ENCODE peak calls at places on chromosomes 5 and 9, in five cellular contexts. C is smooth muscle cell of the brain vasculature, U is epithelial cell of proximal tubule, J is endothelial cell of umbilical vein, G is Right ventricle myocardium superior. I is an unnamed sample.

GRCh38 chr5:115586525-115587146 is 15.6 kb downstream of the TICAM2 start:
- DNase-seq in J (peak), C (no peak), G (no peak), U (no peak), I (peak)

GRCh38 chr9:81512641-81513040 is 176.7 kb downstream of the TLE1 start:
- DNase-seq in J (no peak), U (no peak), G (no peak), C (no peak), I (no peak)

GRCh38 chr5:142816577-142816976 is 46.4 kb downstream of the ARHGAP26 start:
- DNase-seq in U (no peak), J (peak), C (no peak), G (peak), I (peak)

GRCh38 chr5:102627311-102627710 is 127.8 kb upstream of the PAM start:
- DNase-seq in G (no peak), U (no peak), C (no peak), J (peak), I (no peak)

GRCh38 chr5:73256462-73257260 is 83.7 kb downstream of the TMEM174 start:
- DNase-seq in G (no peak), J (no peak), C (no peak), U (no peak), I (no peak)

GRCh38 chr5:94375801-94376200 is 242.6 kb downstream of the KIAA0825 start:
- DNase-seq in U (no peak), C (no peak), J (peak), G (no peak), I (no peak)

GRCh38 chr5:93385665-93386064 is 195.4 kb downstream of the NR2F1-AS1 start:
- DNase-seq in U (no peak), G (no peak), C (no peak), J (no peak), I (no peak)

GRCh38 chr5:37816331-37816730 is 23.5 kb downstream of the GDNF start:
- DNase-seq in J (no peak), C (no peak), U (no peak), G (no peak), I (no peak)

GRCh38 chr5:54753034-54753433 is 232.4 kb downstream of the ESM1 start:
- DNase-seq in U (no peak), J (no peak), C (no peak), G (no peak), I (no peak)

GRCh38 chr9:73143606-73144328 is 7.9 kb upstream of the ANXA1 start:
- DNase-seq in C (no peak), J (peak), G (no peak), U (no peak), I (no peak)

GRCh38 chr9:117276444-117276843 is 138.4 kb downstream of the ASTN2 start:
- DNase-seq in J (no peak), G (no peak), C (no peak), U (no peak), I (no peak)

GRCh38 chr9:93536874-93537273 is 39.5 kb upstream of the PHF2 start:
- DNase-seq in J (no peak), C (no peak), U (no peak), G (no peak), I (no peak)

GRCh38 chr5:77356740-77357139 is 135.4 kb downstream of the WDR41 start:
- DNase-seq in U (peak), G (no peak), J (no peak), C (no peak), I (no peak)

GRCh38 chr9:21252727-21253547 is 13.1 kb upstream of the IFNA14 start:
- DNase-seq in G (peak), J (peak), U (no peak), C (no peak), I (no peak)

GRCh38 chr9:129312251-129312650 is 134.2 kb upstream of the IER5L start:
- DNase-seq in J (no peak), U (no peak), G (no peak), C (no peak), I (no peak)

GRCh38 chr5:176540476-176540899 is 3.3 kb upstream of the RNF44 start:
- DNase-seq in U (no peak), J (no peak), C (no peak), G (no peak), I (no peak)

GRCh38 chr9:83449166-83449565 is 89.0 kb downstream of the FRMD3 start:
- DNase-seq in J (no peak), U (no peak), C (no peak), G (no peak), I (no peak)

GRCh38 chr9:3954950-3955670 is 344.8 kb downstream of the GLIS3 start:
- DNase-seq in G (no peak), J (no peak), U (no peak), C (no peak), I (no peak)

GRCh38 chr9:90773593-90773992 is 28.0 kb upstream of the SYK start:
- DNase-seq in G (no peak), C (no peak), U (no peak), J (no peak), I (no peak)

GRCh38 chr9:127761491-127761904 is 17.0 kb downstream of the SH2D3C start:
- DNase-seq in J (no peak), G (no peak), U (no peak), C (no peak), I (no peak)

GRCh38 chr9:113210815-113211214 is 10.3 kb downstream of the FKBP15 start:
- DNase-seq in U (no peak), J (no peak), C (no peak), G (no peak), I (no peak)

GRCh38 chr9:126126012-126126411 is 200.6 kb upstream of the MVB12B start:
- DNase-seq in C (no peak), G (no peak), U (no peak), J (no peak), I (no peak)

GRCh38 chr9:134403682-134404301 is 77.5 kb downstream of the RXRA start:
- DNase-seq in J (peak), C (no peak), G (peak), U (no peak), I (peak)

GRCh38 chr5:42634575-42634974 is 122.0 kb upstream of the CCDC152 start:
- DNase-seq in C (no peak), J (no peak), U (no peak), G (no peak), I (no peak)

GRCh38 chr9:135906291-135907005 is 898 bp downstream of the CAMSAP1 start:
- DNase-seq in U (peak), G (no peak), C (no peak), J (peak), I (no peak)

GRCh38 chr5:155983954-155984353 is 343.0 kb upstream of the SGCD start:
- DNase-seq in C (no peak), J (no peak), U (no peak), G (no peak), I (no peak)

GRCh38 chr5:40680741-40681350 is 1.1 kb downstream of the PTGER4 start:
- DNase-seq in C (no peak), J (peak), U (no peak), G (peak), I (no peak)

GRCh38 chr9:121822093-121823085 is 171.0 kb downstream of the DAB2IP start:
- DNase-seq in U (no peak), G (no peak), J (no peak), C (no peak), I (no peak)

GRCh38 chr9:37916471-37917314 is 12.8 kb upstream of the SLC25A51 start:
- DNase-seq in J (peak), U (no peak), G (no peak), C (no peak), I (no peak)

I was measured in NCI-H446.